ENCODE peak calls at places on chromosomes 3 and 15, in seven cellular contexts. One of them, this sample, is unnamed.

GRCh38 chr3:53775834-53776251 is 70.4 kb downstream of the CHDH start:
- DNase-seq in stimulated activated CD8-positive, alpha-beta memory T cell treated with anti-CD3 and anti-CD28 coated beads, Interleukin-2, amount 100 ng/mL, for 48 hours: no peak
- DNase-seq in smooth muscle cell of the brain vasculature: no peak
- DNase-seq in stimulated activated CD4-positive, alpha-beta T cell treated with anti-CD3 and anti-CD28 coated beads, Interleukin-4, amount 100 ng/mL, for 1 hour: no peak
- DNase-seq in HCEC 1CT: no peak
- DNase-seq in lung: no peak
- DNase-seq in NT2/D1: no peak
- DNase-seq in this sample: peak; percentile 7

GRCh38 chr3:184466413-184466960 is 86.6 kb downstream of the CHRD start:
- DNase-seq in stimulated activated CD8-positive, alpha-beta memory T cell treated with anti-CD3 and anti-CD28 coated beads, Interleukin-2, amount 100 ng/mL, for 48 hours: no peak
- DNase-seq in smooth muscle cell of the brain vasculature: no peak
- DNase-seq in stimulated activated CD4-positive, alpha-beta T cell treated with anti-CD3 and anti-CD28 coated beads, Interleukin-4, amount 100 ng/mL, for 1 hour: no peak
- DNase-seq in HCEC 1CT: peak; percentile 32
- DNase-seq in lung: no peak
- DNase-seq in NT2/D1: no peak
- DNase-seq in this sample: peak; percentile 65

GRCh38 chr15:92708635-92709034 is 53.1 kb upstream of the FAM174B start:
- DNase-seq in stimulated activated CD8-positive, alpha-beta memory T cell treated with anti-CD3 and anti-CD28 coated beads, Interleukin-2, amount 100 ng/mL, for 48 hours: no peak
- DNase-seq in smooth muscle cell of the brain vasculature: no peak
- DNase-seq in stimulated activated CD4-positive, alpha-beta T cell treated with anti-CD3 and anti-CD28 coated beads, Interleukin-4, amount 100 ng/mL, for 1 hour: no peak
- DNase-seq in HCEC 1CT: no peak
- DNase-seq in lung: no peak
- DNase-seq in NT2/D1: no peak
- DNase-seq in this sample: no peak

GRCh38 chr3:67202053-67202452 is 203.9 kb downstream of the KBTBD8 start:
- DNase-seq in stimulated activated CD8-positive, alpha-beta memory T cell treated with anti-CD3 and anti-CD28 coated beads, Interleukin-2, amount 100 ng/mL, for 48 hours: no peak
- DNase-seq in smooth muscle cell of the brain vasculature: no peak
- DNase-seq in stimulated activated CD4-positive, alpha-beta T cell treated with anti-CD3 and anti-CD28 coated beads, Interleukin-4, amount 100 ng/mL, for 1 hour: no peak
- DNase-seq in HCEC 1CT: no peak
- DNase-seq in lung: no peak
- DNase-seq in NT2/D1: no peak
- DNase-seq in this sample: no peak

GRCh38 chr3:29239377-29239776 is 41.5 kb upstream of the RBMS3 start:
- DNase-seq in stimulated activated CD8-positive, alpha-beta memory T cell treated with anti-CD3 and anti-CD28 coated beads, Interleukin-2, amount 100 ng/mL, for 48 hours: no peak
- DNase-seq in smooth muscle cell of the brain vasculature: no peak
- DNase-seq in stimulated activated CD4-positive, alpha-beta T cell treated with anti-CD3 and anti-CD28 coated beads, Interleukin-4, amount 100 ng/mL, for 1 hour: no peak
- DNase-seq in HCEC 1CT: no peak
- DNase-seq in lung: no peak
- DNase-seq in NT2/D1: no peak
- DNase-seq in this sample: no peak

GRCh38 chr15:92619380-92620101 is 36.0 kb downstream of the FAM174B start:
- DNase-seq in stimulated activated CD8-positive, alpha-beta memory T cell treated with anti-CD3 and anti-CD28 coated beads, Interleukin-2, amount 100 ng/mL, for 48 hours: no peak
- DNase-seq in smooth muscle cell of the brain vasculature: no peak
- DNase-seq in stimulated activated CD4-positive, alpha-beta T cell treated with anti-CD3 and anti-CD28 coated beads, Interleukin-4, amount 100 ng/mL, for 1 hour: no peak
- DNase-seq in HCEC 1CT: no peak
- DNase-seq in lung: no peak
- DNase-seq in NT2/D1: no peak
- DNase-seq in this sample: peak; percentile 48

GRCh38 chr3:52086939-52087675 is 30.7 kb upstream of the DUSP7 start:
- DNase-seq in stimulated activated CD8-positive, alpha-beta memory T cell treated with anti-CD3 and anti-CD28 coated beads, Interleukin-2, amount 100 ng/mL, for 48 hours: no peak
- DNase-seq in smooth muscle cell of the brain vasculature: no peak
- DNase-seq in stimulated activated CD4-positive, alpha-beta T cell treated with anti-CD3 and anti-CD28 coated beads, Interleukin-4, amount 100 ng/mL, for 1 hour: no peak
- DNase-seq in HCEC 1CT: peak; percentile 19
- DNase-seq in lung: no peak
- DNase-seq in NT2/D1: no peak
- DNase-seq in this sample: peak; percentile 52

GRCh38 chr15:57505949-57506391 is 85.7 kb upstream of the MYZAP start:
- DNase-seq in stimulated activated CD8-positive, alpha-beta memory T cell treated with anti-CD3 and anti-CD28 coated beads, Interleukin-2, amount 100 ng/mL, for 48 hours: no peak
- DNase-seq in smooth muscle cell of the brain vasculature: peak; percentile 92
- DNase-seq in stimulated activated CD4-positive, alpha-beta T cell treated with anti-CD3 and anti-CD28 coated beads, Interleukin-4, amount 100 ng/mL, for 1 hour: no peak
- DNase-seq in HCEC 1CT: no peak
- DNase-seq in lung: peak; percentile 82
- DNase-seq in NT2/D1: no peak
- DNase-seq in this sample: no peak

This sample was measured in fibroblast of mammary gland.